ENCODE peak calls at places on chromosome 17, in eight cellular contexts. N is ascending aorta, S is PC-9, B is GM23338, A is HAP-1, O is GM23248, Q is AG09309, P is AG10803. G is an unnamed sample.

GRCh38 chr17:10616502-10617119 is 40.5 kb downstream of the MYH3 start:
- DNase-seq in O (peak; percentile 76), P (peak; percentile 74), B (peak; percentile 96), S (no peak), N (peak; percentile 88), A (peak; percentile 71), Q (peak; percentile 40), G (no peak)

GRCh38 chr17:1630662-1631061 is 2.0 kb upstream of the SLC43A2 start:
- DNase-seq in A (no peak), O (peak; percentile 32), P (no peak), S (no peak), B (no peak), N (no peak), Q (no peak), G (no peak)

GRCh38 chr17:43803758-43804157 is 23.5 kb downstream of the CFAP97D1 start:
- DNase-seq in N (no peak), O (peak; percentile 27), Q (no peak), P (no peak), A (no peak), S (no peak), B (peak; percentile 71), G (no peak)

GRCh38 chr17:57004944-57005579 is 27.1 kb downstream of the SCPEP1 start:
- DNase-seq in O (no peak), P (no peak), Q (no peak), A (no peak), B (peak; percentile 62), S (no peak), N (no peak), G (no peak)

GRCh38 chr17:28433696-28434095 is 27.7 kb upstream of the SLC46A1 start:
- DNase-seq in Q (no peak), S (no peak), O (no peak), N (no peak), P (no peak), B (no peak), A (no peak), G (no peak)

GRCh38 chr17:20171741-20172377 is 162.7 kb downstream of the SPECC1 start:
- DNase-seq in P (no peak), O (no peak), S (peak; percentile 90), Q (no peak), B (no peak), A (no peak), N (no peak), G (no peak)

GRCh38 chr17:73998246-73999220 is 204.9 kb upstream of the RPL38 start:
- DNase-seq in P (no peak), Q (no peak), B (peak; percentile 85), O (peak; percentile 42), N (no peak), S (no peak), A (peak; percentile 7), G (no peak)

GRCh38 chr17:65956814-65957213 is 235.1 kb downstream of the CEP112 start:
- DNase-seq in P (no peak), N (no peak), S (no peak), O (peak; percentile 3), Q (no peak), B (no peak), A (no peak), G (peak; percentile 15)

GRCh38 chr17:47802341-47803022 is 19.1 kb downstream of the OSBPL7 start:
- DNase-seq in B (peak; percentile 91), N (no peak), P (peak; percentile 22), A (peak; percentile 25), S (peak; percentile 62), O (peak; percentile 73), Q (peak; percentile 2), G (no peak)

GRCh38 chr17:74163271-74163821 is 40.1 kb upstream of the RPL38 start:
- DNase-seq in O (no peak), P (no peak), B (peak; percentile 39), A (no peak), Q (no peak), N (peak; percentile 22), S (no peak), G (no peak)

GRCh38 chr17:51046527-51047384 is 73.9 kb downstream of the SPAG9 start:
- DNase-seq in B (peak; percentile 95), P (peak; percentile 89), A (peak; percentile 96), N (no peak), Q (peak; percentile 64), S (no peak), O (peak; percentile 88), G (peak; percentile 78)

GRCh38 chr17:68011199-68011665 is 15.0 kb upstream of the C17orf58 start:
- DNase-seq in Q (no peak), P (no peak), O (peak; percentile 54), N (no peak), B (peak; percentile 87), A (peak; percentile 32), S (no peak), G (no peak)

GRCh38 chr17:32757963-32758362 is 119.0 kb downstream of the MYO1D start:
- DNase-seq in S (no peak), N (no peak), P (peak; percentile 48), Q (no peak), O (peak; percentile 19), B (no peak), A (no peak), G (no peak)

GRCh38 chr17:17208013-17208412 is 1.9 kb upstream of the PLD6 start:
- DNase-seq in Q (no peak), N (no peak), O (no peak), S (no peak), P (no peak), B (no peak), A (no peak), G (no peak)

GRCh38 chr17:13699261-13699660 is 97.5 kb upstream of the HS3ST3A1 start:
- DNase-seq in A (no peak), O (no peak), N (no peak), Q (no peak), B (no peak), S (no peak), P (no peak), G (no peak)

GRCh38 chr17:4908711-4909496 is 6.0 kb upstream of the CHRNE start:
- DNase-seq in O (peak; percentile 96), N (peak; percentile 94), A (peak; percentile 73), S (peak; percentile 89), Q (peak; percentile 85), B (peak; percentile 96), P (peak; percentile 96), G (peak; percentile 62)

GRCh38 chr17:16215002-16215272 is 397 bp downstream of the NCOR1 start:
- DNase-seq in P (peak; percentile 13), O (peak; percentile 68), N (peak; percentile 72), S (no peak), Q (no peak), A (no peak), B (peak; percentile 69), G (no peak)

GRCh38 chr17:20935740-20936139 is 107.1 kb downstream of the USP22 start:
- DNase-seq in B (no peak), S (peak; percentile 73), Q (peak; percentile 37), A (no peak), P (peak; percentile 60), O (peak; percentile 79), N (no peak), G (peak; percentile 59)

GRCh38 chr17:81944858-81945257 is 2.2 kb downstream of the MYADML2 start:
- DNase-seq in S (no peak), O (no peak), A (no peak), B (no peak), P (no peak), N (no peak), Q (no peak), G (no peak)

GRCh38 chr17:81939881-81940385 is 2.8 kb upstream of the PYCR1 start:
- DNase-seq in Q (no peak), A (no peak), B (no peak), S (no peak), N (peak; percentile 78), P (peak; percentile 67), O (peak; percentile 75), G (no peak)

GRCh38 chr17:81941484-81942166 is 4.5 kb upstream of the PYCR1 start:
- DNase-seq in B (peak; percentile 75), S (no peak), N (no peak), P (no peak), A (no peak), Q (no peak), O (no peak), G (no peak)

GRCh38 chr17:81940538-81941483 is 3.7 kb upstream of the PYCR1 start:
- DNase-seq in Q (no peak), S (no peak), O (no peak), P (no peak), B (no peak), N (no peak), A (no peak), G (no peak)

DNA sequence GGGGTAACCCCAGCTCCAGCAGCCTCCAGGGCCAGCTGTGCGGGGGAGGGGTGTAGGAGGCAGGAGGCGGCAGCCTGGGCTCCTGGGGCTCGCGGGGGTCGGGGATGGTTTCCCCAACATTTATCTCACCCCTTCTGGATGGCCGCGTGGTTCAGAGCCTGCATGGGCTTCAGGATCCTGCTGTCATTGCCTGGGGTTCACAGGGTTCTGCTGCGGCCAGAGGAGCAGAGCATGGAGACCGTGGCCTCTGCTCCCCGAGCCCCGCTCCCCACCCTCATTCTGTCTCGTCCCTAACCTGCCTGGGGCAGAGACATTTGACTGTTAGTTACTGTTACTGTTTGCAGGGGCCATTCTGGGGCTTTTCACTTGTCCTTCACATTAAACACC is 4.9 kb downstream of the MYADML2 start:
- DNase-seq in O (no peak), Q (no peak), A (no peak), N (no peak), P (no peak), B (no peak), S (no peak), G (no peak)
- H3K4me3 ChIP-seq in O (no peak overlapping the region), Q (no peak overlapping the region), A (no peak overlapping the region), N (no peak overlapping the region), P (no peak overlapping the region), B (peak overlapping the region; percentile 40), S (no peak overlapping the region), G (no peak overlapping the region)

GRCh38 chr17:81399481-81400153 is 4.4 kb downstream of the BAHCC1 start:
- DNase-seq in O (peak; percentile 64), P (no peak), N (no peak), S (no peak), B (peak; percentile 55), Q (no peak), A (no peak), G (no peak)
- H3K4me3 ChIP-seq in O (peak overlapping the region; percentile 83), P (peak overlapping the region; percentile 69), N (peak overlapping the region; percentile 81), S (peak overlapping the region; percentile 66), B (peak overlapping the region; percentile 58), Q (peak overlapping the region; percentile 54), A (peak overlapping the region; percentile 67), G (peak overlapping the region; percentile 46)

DNA sequence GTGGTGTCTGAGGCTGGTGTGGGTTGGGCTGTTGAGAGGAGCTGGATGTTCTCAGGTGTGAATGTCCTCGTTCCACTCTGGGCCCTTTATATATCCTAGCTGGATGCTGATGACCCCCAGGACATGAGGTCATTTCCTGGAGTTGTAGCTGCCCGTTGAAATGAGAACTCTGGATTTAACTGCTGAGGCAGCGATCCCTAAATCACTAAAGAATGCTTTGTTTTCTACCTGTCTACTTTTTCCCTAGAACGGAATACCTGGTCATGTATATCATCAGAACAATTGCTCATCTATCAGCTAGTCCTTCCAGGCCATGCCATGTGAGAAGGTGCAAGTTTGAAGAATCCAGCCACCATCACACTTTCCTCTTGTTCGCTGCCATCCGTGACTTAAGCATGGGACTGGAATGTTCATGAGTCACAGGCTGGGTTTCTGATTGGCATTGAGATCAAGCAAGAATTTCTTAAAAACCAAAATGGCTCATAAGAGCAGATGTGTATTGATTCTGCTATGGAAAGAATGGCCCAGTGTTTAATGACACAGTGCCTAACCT is at the start of gene KRTAP2-3:
- DNase-seq in Q (peak; percentile 97), P (peak; percentile 99), A (no peak), N (no peak), O (peak; percentile 97), S (peak; percentile 93), B (no peak), G (peak; percentile 78)
- H3K4me3 ChIP-seq in Q (no peak within 1 kb of the TSS), P (no peak within 1 kb of the TSS), A (no peak within 1 kb of the TSS), N (no peak within 1 kb of the TSS), O (no peak within 1 kb of the TSS), S (no peak within 1 kb of the TSS), B (no peak within 1 kb of the TSS), G (no peak within 1 kb of the TSS)

GRCh38 chr17:82839617-82840292 is at the start of gene ZNF750:
- DNase-seq in A (no peak), Q (no peak), O (no peak), S (peak; percentile 78), N (no peak), P (no peak), B (peak; percentile 48), G (no peak)
- H3K4me3 ChIP-seq in A (no peak within 1 kb of the TSS), Q (no peak within 1 kb of the TSS), O (no peak within 1 kb of the TSS), S (peak within 1 kb of the TSS; percentile 58), N (no peak within 1 kb of the TSS), P (no peak within 1 kb of the TSS), B (no peak within 1 kb of the TSS), G (no peak within 1 kb of the TSS)